ENCODE peak calls at places on chromosomes 13 and 19, in four cellular contexts. One of them, this sample, is unnamed.

GRCh38 chr19:12603714-12604113 is 6.9 kb downstream of the ZNF490 start:
- DNase-seq in transverse colon: peak
- DNase-seq in psoas muscle: no peak
- DNase-seq in cardiac muscle cell: no peak
- DNase-seq in this sample: no peak

GRCh38 chr13:98454389-98454881 is 122.5 kb downstream of the STK24 start:
- DNase-seq in cardiac muscle cell: peak
- DNase-seq in transverse colon: no peak
- DNase-seq in psoas muscle: peak
- DNase-seq in this sample: peak

GRCh38 chr13:24228852-24229458 is 68.4 kb downstream of the SPATA13 start:
- DNase-seq in psoas muscle: no peak
- DNase-seq in cardiac muscle cell: peak
- DNase-seq in transverse colon: no peak
- DNase-seq in this sample: peak

GRCh38 chr13:29733069-29733700 is 117.2 kb downstream of the UBL3 start:
- DNase-seq in psoas muscle: no peak
- DNase-seq in cardiac muscle cell: no peak
- DNase-seq in transverse colon: no peak
- DNase-seq in this sample: no peak

GRCh38 chr19:11699931-11700794 is 38.6 kb downstream of the ZNF823 start:
- DNase-seq in cardiac muscle cell: peak
- DNase-seq in psoas muscle: no peak
- DNase-seq in transverse colon: no peak
- DNase-seq in this sample: no peak

GRCh38 chr19:43809762-43810696 is 7.8 kb upstream of the LYPD5 start:
- DNase-seq in psoas muscle: no peak
- DNase-seq in transverse colon: no peak
- DNase-seq in cardiac muscle cell: peak
- DNase-seq in this sample: no peak

GRCh38 chr19:43939557-43940260 is 4.6 kb upstream of the ZNF45 start:
- DNase-seq in psoas muscle: no peak
- DNase-seq in cardiac muscle cell: no peak
- DNase-seq in transverse colon: no peak
- DNase-seq in this sample: no peak

GRCh38 chr19:38879400-38879751 is 1.3 kb upstream of the RINL start:
- DNase-seq in cardiac muscle cell: no peak
- DNase-seq in psoas muscle: no peak
- DNase-seq in transverse colon: no peak
- DNase-seq in this sample: no peak

GRCh38 chr19:8938576-8938975 is 71.6 kb downstream of the MUC16 start:
- DNase-seq in transverse colon: no peak
- DNase-seq in cardiac muscle cell: no peak
- DNase-seq in psoas muscle: no peak
- DNase-seq in this sample: no peak

GRCh38 chr19:6318772-6319171 is 14.6 kb downstream of the ACER1 start:
- DNase-seq in cardiac muscle cell: no peak
- DNase-seq in transverse colon: no peak
- DNase-seq in psoas muscle: no peak
- DNase-seq in this sample: no peak

GRCh38 chr19:31262673-31263308 is 86.4 kb downstream of the TSHZ3 start:
- DNase-seq in psoas muscle: no peak
- DNase-seq in cardiac muscle cell: no peak
- DNase-seq in transverse colon: no peak
- DNase-seq in this sample: no peak

GRCh38 chr19:55641376-55642152 is 762 bp downstream of the ZNF580 start:
- DNase-seq in cardiac muscle cell: peak
- DNase-seq in transverse colon: no peak
- DNase-seq in psoas muscle: no peak
- DNase-seq in this sample: no peak

GRCh38 chr13:113588394-113589111 is 4.0 kb downstream of the TFDP1 start:
- DNase-seq in cardiac muscle cell: no peak
- DNase-seq in transverse colon: no peak
- DNase-seq in psoas muscle: no peak
- DNase-seq in this sample: no peak

DNA sequence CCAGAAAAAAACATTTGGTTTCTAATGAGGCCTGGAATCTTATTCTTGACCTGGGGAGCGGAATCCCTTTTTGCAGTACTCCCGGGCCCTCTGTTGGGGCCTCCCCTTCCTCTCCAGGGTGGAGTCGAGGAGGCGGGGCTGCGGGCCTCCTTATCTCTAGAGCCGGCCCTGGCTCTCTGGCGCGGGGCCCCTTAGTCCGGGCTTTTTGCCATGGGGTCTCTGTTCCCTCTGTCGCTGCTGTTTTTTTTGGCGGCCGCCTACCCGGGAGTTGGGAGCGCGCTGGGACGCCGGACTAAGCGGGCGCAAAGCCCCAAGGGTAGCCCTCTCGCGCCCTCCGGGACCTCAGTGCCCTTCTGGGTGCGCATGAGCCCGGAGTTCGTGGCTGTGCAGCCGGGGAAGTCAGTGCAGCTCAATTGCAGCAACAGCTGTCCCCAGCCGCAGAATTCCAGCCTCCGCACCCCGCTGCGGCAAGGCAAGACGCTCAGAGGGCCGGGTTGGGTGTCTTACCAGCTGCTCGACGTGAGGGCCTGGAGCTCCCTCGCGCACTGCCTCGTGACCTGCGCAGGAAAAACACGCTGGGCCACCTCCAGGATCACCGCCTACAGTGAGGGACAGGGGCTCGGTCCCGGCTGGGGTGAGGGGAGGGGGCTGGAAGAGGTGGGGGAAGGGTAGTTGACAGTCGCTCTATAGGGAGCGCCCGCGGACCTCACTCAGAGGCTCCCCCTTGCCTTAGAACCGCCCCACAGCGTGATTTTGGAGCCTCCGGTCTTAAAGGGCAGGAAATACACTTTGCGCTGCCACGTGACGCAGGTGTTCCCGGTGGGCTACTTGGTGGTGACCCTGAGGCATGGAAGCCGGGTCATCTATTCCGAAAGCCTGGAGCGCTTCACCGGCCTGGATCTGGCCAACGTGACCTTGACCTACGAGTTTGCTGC is at the start of gene ICAM4:
- DNase-seq in transverse colon: peak
- DNase-seq in cardiac muscle cell: peak
- DNase-seq in psoas muscle: peak
- DNase-seq in this sample: peak
- H3K4me3 ChIP-seq in transverse colon: peak
- H3K4me3 ChIP-seq in cardiac muscle cell: peak
- H3K4me3 ChIP-seq in psoas muscle: peak
- H3K4me3 ChIP-seq in this sample: no peak

GRCh38 chr19:41189425-41190065 is 3.5 kb upstream of the CYP2S1 start:
- DNase-seq in transverse colon: no peak
- DNase-seq in cardiac muscle cell: peak
- DNase-seq in psoas muscle: no peak
- DNase-seq in this sample: no peak
- H3K4me3 ChIP-seq in transverse colon: no peak
- H3K4me3 ChIP-seq in cardiac muscle cell: no peak
- H3K4me3 ChIP-seq in psoas muscle: no peak
- H3K4me3 ChIP-seq in this sample: no peak

GRCh38 chr19:892243-892996 is 567 bp downstream of the MED16 start:
- DNase-seq in transverse colon: peak
- DNase-seq in cardiac muscle cell: no peak
- DNase-seq in psoas muscle: no peak
- DNase-seq in this sample: no peak
- H3K4me3 ChIP-seq in transverse colon: peak
- H3K4me3 ChIP-seq in cardiac muscle cell: peak
- H3K4me3 ChIP-seq in psoas muscle: peak
- H3K4me3 ChIP-seq in this sample: peak

DNA sequence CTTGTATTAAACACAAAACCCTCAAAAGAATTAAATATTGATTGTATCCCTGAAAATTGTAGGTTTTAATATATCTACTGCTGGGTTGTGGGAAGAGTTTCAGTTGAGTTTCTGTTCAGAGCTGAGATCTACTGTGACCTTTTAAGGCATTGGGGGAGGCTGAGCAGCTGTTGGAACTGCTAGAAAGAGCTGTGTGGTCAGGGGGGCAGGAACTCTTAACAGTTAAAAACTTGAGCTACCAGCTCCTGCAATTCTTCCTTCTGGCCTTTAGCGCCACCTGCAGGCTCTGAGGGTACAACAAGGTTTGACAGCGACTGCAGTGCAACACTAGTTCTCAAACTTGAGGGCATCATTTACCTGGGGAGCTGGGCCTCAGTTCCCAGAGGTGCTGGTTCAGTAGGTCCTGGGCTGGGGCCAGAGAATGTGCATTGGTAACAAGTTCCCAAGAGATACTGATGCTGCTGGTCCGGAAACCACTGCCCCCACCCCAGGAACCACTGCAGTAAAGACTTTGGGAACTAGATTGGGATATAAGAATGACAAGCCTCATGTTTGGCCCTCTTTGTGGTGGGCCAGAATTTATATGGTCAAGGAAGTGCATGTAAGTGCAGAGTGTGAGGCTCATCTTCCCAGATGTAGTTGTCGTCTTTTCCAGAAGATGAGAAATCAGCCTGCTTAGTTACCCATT is 2.5 kb downstream of the RNASEH2B start:
- DNase-seq in psoas muscle: peak
- DNase-seq in transverse colon: peak
- DNase-seq in cardiac muscle cell: peak
- DNase-seq in this sample: peak
- H3K4me3 ChIP-seq in psoas muscle: no peak
- H3K4me3 ChIP-seq in transverse colon: no peak
- H3K4me3 ChIP-seq in cardiac muscle cell: no peak
- H3K4me3 ChIP-seq in this sample: no peak

DNA sequence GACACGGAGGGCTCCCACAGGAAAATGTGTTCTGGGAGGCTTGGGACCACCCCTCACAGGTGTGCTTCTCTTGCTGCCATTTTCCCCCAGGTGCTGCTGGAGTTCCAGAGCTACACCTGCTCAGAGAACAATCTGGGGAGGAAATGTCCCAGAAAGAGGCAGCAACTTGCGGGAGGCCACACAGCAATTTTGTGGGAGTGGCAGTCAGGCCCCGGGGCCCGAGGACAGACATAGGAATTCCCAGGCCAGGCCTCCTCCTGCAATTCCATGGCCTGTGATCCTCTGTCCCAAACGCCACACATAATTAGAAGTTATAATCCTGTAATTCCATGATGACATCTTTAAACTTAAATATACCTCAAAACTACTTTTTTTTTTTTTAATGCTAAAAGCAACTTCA is 1.8 kb downstream of the RHPN2 start:
- DNase-seq in psoas muscle: no peak
- DNase-seq in cardiac muscle cell: no peak
- DNase-seq in transverse colon: no peak
- DNase-seq in this sample: no peak
- H3K4me3 ChIP-seq in psoas muscle: no peak
- H3K4me3 ChIP-seq in cardiac muscle cell: no peak
- H3K4me3 ChIP-seq in transverse colon: peak
- H3K4me3 ChIP-seq in this sample: no peak

DNA sequence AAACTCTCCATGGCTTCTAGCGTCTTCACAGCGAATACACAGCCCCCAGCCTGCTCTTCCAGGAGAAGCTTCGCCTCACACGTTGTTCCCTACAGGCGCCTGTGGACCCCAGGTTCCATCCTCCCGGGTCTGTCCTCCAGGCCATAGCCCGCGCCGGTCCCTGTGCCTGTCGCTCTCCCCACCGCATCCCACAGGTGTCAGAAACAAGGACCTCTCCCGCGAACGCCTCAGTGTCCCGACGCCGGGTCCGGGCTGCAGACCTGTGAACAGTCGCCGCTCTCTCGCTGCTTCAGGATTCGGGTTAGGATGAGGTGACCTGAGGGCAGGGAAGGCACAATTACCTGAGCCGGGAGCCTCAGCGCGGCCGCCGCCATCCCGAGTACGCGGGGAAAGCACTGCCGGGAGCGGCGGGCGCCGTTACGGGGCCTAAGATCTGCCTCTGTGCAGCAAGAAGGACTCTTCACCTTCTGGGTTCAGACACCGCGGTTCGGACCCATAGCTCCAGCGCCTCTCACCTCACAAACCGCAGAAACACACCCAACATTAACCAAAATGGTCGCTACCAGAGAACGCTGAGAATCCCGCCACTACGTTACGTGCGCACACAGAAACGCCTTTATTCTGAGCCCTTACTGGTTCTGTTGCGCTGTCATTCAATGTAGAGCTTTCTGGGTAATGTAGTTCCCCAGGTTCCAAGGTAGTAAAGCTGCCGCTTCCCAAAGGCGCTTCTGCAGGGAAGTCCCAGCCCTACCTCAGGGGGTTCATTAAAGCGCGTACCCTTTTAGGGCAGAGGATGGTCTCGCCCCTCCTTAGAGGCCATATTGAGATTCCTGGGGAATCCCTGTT is at the start of gene ZNF418:
- DNase-seq in transverse colon: peak
- DNase-seq in psoas muscle: peak
- DNase-seq in cardiac muscle cell: peak
- DNase-seq in this sample: peak
- H3K4me3 ChIP-seq in transverse colon: peak
- H3K4me3 ChIP-seq in psoas muscle: peak
- H3K4me3 ChIP-seq in cardiac muscle cell: peak
- H3K4me3 ChIP-seq in this sample: peak

GRCh38 chr19:45601524-45602522 is at the start of gene GPR4:
- DNase-seq in cardiac muscle cell: peak
- DNase-seq in psoas muscle: no peak
- DNase-seq in transverse colon: no peak
- DNase-seq in this sample: no peak
- H3K4me3 ChIP-seq in cardiac muscle cell: no peak
- H3K4me3 ChIP-seq in psoas muscle: peak
- H3K4me3 ChIP-seq in transverse colon: peak
- H3K4me3 ChIP-seq in this sample: peak

GRCh38 chr19:18385359-18385674 is 641 bp upstream of the GDF15 start:
- DNase-seq in psoas muscle: no peak
- DNase-seq in cardiac muscle cell: no peak
- DNase-seq in transverse colon: no peak
- DNase-seq in this sample: no peak
- H3K4me3 ChIP-seq in psoas muscle: no peak
- H3K4me3 ChIP-seq in cardiac muscle cell: no peak
- H3K4me3 ChIP-seq in transverse colon: no peak
- H3K4me3 ChIP-seq in this sample: no peak

GRCh38 chr19:49193822-49194394 is 36.3 kb downstream of the TRPM4 start:
- DNase-seq in transverse colon: no peak
- DNase-seq in psoas muscle: no peak
- DNase-seq in cardiac muscle cell: no peak
- DNase-seq in this sample: no peak

GRCh38 chr19:49201042-49201441 is 43.5 kb downstream of the TRPM4 start:
- DNase-seq in psoas muscle: no peak
- DNase-seq in transverse colon: no peak
- DNase-seq in cardiac muscle cell: no peak
- DNase-seq in this sample: no peak

GRCh38 chr19:49200238-49200862 is 42.8 kb downstream of the TRPM4 start:
- DNase-seq in transverse colon: peak
- DNase-seq in psoas muscle: no peak
- DNase-seq in cardiac muscle cell: no peak
- DNase-seq in this sample: no peak

GRCh38 chr19:49194408-49194807 is 36.8 kb downstream of the TRPM4 start:
- DNase-seq in psoas muscle: no peak
- DNase-seq in cardiac muscle cell: no peak
- DNase-seq in transverse colon: no peak
- DNase-seq in this sample: no peak

GRCh38 chr19:49196527-49197240 is 39.1 kb downstream of the TRPM4 start:
- DNase-seq in psoas muscle: peak
- DNase-seq in cardiac muscle cell: no peak
- DNase-seq in transverse colon: peak
- DNase-seq in this sample: peak
- H3K4me3 ChIP-seq in psoas muscle: peak
- H3K4me3 ChIP-seq in cardiac muscle cell: no peak
- H3K4me3 ChIP-seq in transverse colon: no peak
- H3K4me3 ChIP-seq in this sample: no peak